ENCODE peak calls at places on chromosomes 1 and 21, in four cellular contexts. G is A549, F is sigmoid colon, H is body of pancreas. I is an unnamed sample.

GRCh38 chr1:52032124-52032784 is 1.4 kb downstream of the KTI12 start:
- DNase-seq in G (no peak), F (no peak), H (no peak), I (no peak)

GRCh38 chr1:180345148-180345547 is 115.1 kb downstream of the LHX4 start:
- DNase-seq in G (no peak), F (no peak), H (no peak), I (no peak)

GRCh38 chr21:45200596-45201296 is 86.9 kb downstream of the POFUT2 start:
- DNase-seq in G (no peak), F (no peak), H (no peak), I (no peak)

GRCh38 chr1:205998457-205999241 is 4.5 kb downstream of the RAB7B start:
- DNase-seq in G (no peak), F (no peak), H (no peak), I (no peak)

GRCh38 chr1:228371741-228372182 is 34.9 kb downstream of the TRIM11 start:
- DNase-seq in G (no peak), F (no peak), H (peak; percentile 12), I (peak; percentile 24)

GRCh38 chr1:109466100-109466439 is 276 bp upstream of the SYPL2 start:
- DNase-seq in G (no peak), F (no peak), H (no peak), I (no peak)

GRCh38 chr1:228540161-228540917 is 53.2 kb downstream of the RNF187 start:
- DNase-seq in G (no peak), F (no peak), H (no peak), I (no peak)

GRCh38 chr1:179178135-179178630 is 51.3 kb downstream of the ABL2 start:
- DNase-seq in G (no peak), F (no peak), H (no peak), I (no peak)

GRCh38 chr1:94831636-94832035 is 11.5 kb downstream of the SLC44A3 start:
- DNase-seq in G (no peak), F (no peak), H (no peak), I (no peak)

GRCh38 chr1:164591858-164592257 is 32.9 kb downstream of the PBX1 start:
- DNase-seq in G (no peak), F (no peak), H (no peak), I (no peak)

GRCh38 chr21:42666023-42666747 is 12.8 kb downstream of the PDE9A start:
- DNase-seq in G (peak; percentile 31), F (peak; percentile 87), H (no peak), I (no peak)

GRCh38 chr1:59544615-59545014 is 247.7 kb downstream of the FGGY start:
- DNase-seq in G (no peak), F (no peak), H (no peak), I (no peak)

DNA sequence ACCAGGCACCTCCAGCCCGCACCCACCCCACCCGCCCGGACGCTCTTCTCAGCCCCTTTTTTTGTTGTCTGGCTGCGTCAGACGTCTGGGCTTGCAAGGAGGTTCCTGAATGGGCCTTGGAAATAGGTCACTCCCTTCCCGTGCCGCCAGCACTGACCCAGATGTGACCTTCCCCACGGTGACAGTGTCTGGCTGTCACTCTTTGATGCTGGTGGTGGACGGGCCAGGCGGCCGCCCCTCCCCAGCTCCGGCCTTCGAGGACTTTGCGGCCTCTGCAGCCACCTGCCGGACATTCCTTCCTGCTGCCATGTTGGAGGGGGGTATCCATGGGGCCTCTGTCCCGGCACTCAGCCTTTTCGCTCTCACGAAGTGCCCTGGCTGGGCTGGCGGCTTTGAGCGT is 30.2 kb downstream of the SPSB1 start:
- DNase-seq in G (no peak), F (no peak), H (peak; percentile 58), I (no peak)
- H3K4me1 ChIP-seq in G (peaks cover 68% of the 10 kb centered on the region), F (peaks cover 100% of the 10 kb centered on the region), H (peaks cover 38% of the 10 kb centered on the region), I (no peaks in the 10 kb centered on the region)

DNA sequence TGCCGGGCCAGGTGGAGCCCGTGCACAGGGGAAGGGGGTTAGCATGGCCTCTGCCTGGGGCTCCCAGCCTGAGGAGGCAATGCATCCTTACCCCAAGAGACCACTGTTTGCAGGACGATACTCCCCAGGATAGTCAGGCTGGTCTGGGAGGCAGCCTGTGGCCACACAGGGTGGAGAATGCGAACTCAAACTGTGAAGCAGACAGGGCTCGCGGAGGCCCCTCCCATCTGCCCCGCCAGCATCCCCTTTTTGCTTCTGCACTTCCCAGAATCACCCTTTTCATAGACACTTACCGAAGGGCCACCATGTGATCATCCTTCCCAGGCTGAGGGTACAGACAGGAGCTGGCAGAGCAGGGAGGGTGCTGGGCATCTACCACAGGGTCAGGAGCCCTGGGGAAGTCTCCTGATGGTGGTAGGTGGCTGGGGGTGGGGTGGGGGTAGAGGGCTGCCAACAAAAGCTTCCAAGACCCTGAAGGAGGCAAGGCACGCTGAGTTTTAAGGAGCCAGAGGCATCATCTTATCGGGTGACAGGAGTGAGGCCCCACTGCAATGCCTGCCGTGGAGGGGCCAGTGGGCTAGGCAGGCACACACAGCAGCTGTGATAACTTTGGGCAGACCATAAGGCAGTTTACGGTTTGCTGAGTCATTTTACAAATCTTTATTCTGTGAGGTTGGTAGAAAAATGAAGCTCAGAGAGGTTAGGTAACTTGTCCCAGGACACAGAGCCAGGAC is 31.3 kb upstream of the BTG2 start:
- DNase-seq in G (no peak), F (peak; percentile 84), H (no peak), I (no peak)
- H3K4me1 ChIP-seq in G (peaks cover 6% of the 10 kb centered on the region), F (peaks cover 78% of the 10 kb centered on the region), H (peaks cover 43% of the 10 kb centered on the region), I (peaks cover 62% of the 10 kb centered on the region)

DNA sequence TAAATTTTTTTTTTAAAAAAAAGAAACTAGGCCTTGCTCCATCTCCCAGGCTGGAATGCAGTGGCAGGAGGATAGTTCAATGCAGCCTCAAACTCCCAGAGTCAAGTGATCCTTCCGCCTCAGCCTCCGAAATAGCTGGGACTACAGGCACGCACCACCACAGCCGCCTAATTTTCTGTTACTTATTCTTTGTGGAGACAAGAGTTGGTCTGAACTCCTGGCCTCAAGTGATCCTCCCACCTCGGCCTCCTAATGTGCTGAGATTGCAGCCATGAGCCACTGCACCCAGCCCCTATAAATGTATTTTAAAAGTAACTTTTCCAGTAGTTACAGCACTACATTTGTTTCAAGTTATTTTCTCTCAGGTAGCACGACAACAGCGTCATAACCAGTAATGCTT is 2.3 kb downstream of the BRWD1 start:
- DNase-seq in G (no peak), F (no peak), H (no peak), I (no peak)
- H3K4me1 ChIP-seq in G (peaks cover 13% of the 10 kb centered on the region), F (peaks cover 35% of the 10 kb centered on the region), H (peaks cover 27% of the 10 kb centered on the region), I (peaks cover 42% of the 10 kb centered on the region)

GRCh38 chr1:23556661-23557470 is 2.4 kb downstream of the ID3 start:
- DNase-seq in G (peak; percentile 82), F (no peak), H (peak; percentile 72), I (no peak)
- H3K4me1 ChIP-seq in G (peaks cover 56% of the 10 kb centered on the region), F (peaks cover 72% of the 10 kb centered on the region), H (peaks cover 69% of the 10 kb centered on the region), I (peaks cover 55% of the 10 kb centered on the region)

I was measured in CD4-positive, alpha-beta memory T cell.